ENCODE peak calls at places on chromosomes 16 and 17, in four cellular contexts. E is spleen, O is A549, T is amniotic stem cell. S is an unnamed sample.

GRCh38 chr16:84603115-84603816 is 14.6 kb downstream of the COTL1 start:
- DNase-seq in E (peak; percentile 91), O (peak; percentile 85), T (peak; percentile 91), S (peak; percentile 72)

GRCh38 chr17:36888236-36888957 is 48.9 kb upstream of the LHX1 start:
- DNase-seq in E (no peak), O (no peak), T (no peak), S (no peak)

GRCh38 chr17:9979463-9979995 is 74.5 kb upstream of the RCVRN start:
- DNase-seq in E (no peak), O (peak; percentile 51), T (no peak), S (no peak)

GRCh38 chr17:57875109-57876022 is 25.5 kb upstream of the MRPS23 start:
- DNase-seq in E (no peak), O (peak; percentile 96), T (peak; percentile 90), S (peak; percentile 80)

GRCh38 chr16:87419971-87420370 is 27.8 kb downstream of the MAP1LC3B start:
- DNase-seq in E (no peak), O (no peak), T (no peak), S (no peak)

GRCh38 chr16:48353565-48354163 is 31.5 kb downstream of the SIAH1 start:
- DNase-seq in E (peak; percentile 84), O (peak; percentile 78), T (peak; percentile 40), S (peak; percentile 65)

GRCh38 chr16:72480926-72481325 is 309.0 kb upstream of the PMFBP1 start:
- DNase-seq in E (no peak), O (no peak), T (no peak), S (no peak)

GRCh38 chr16:87206646-87207451 is 110.3 kb downstream of the C16orf95 start:
- DNase-seq in E (no peak), O (peak; percentile 79), T (peak; percentile 62), S (peak; percentile 88)

GRCh38 chr17:48722924-48723554 is at the start of gene PRAC2:
- DNase-seq in E (no peak), O (no peak), T (no peak), S (no peak)

GRCh38 chr16:85309656-85310587 is 197.7 kb upstream of the CIBAR2 start:
- DNase-seq in E (peak; percentile 90), O (no peak), T (no peak), S (no peak)

GRCh38 chr16:88534731-88535141 is 35.5 kb upstream of the ZC3H18 start:
- DNase-seq in E (peak; percentile 90), O (peak; percentile 69), T (no peak), S (peak; percentile 14)

GRCh38 chr17:65041518-65041917 is 15.0 kb downstream of the GNA13 start:
- DNase-seq in E (no peak), O (no peak), T (no peak), S (no peak)

GRCh38 chr16:70331588-70332358 is 14.9 kb upstream of the DDX19A start:
- DNase-seq in E (no peak), O (no peak), T (no peak), S (peak; percentile 28)

S was measured in trophoblast cell.